ENCODE peak calls at places on chromosomes 12 and 14, in four cellular contexts. H, R, D and B are unnamed samples.
A peak's percentile ranks its signal among the peaks of the same experiment; 100 is the strongest.

GRCh38 chr14:38808734-38809455 is 294.1 kb downstream of the SEC23A start:
- DNase-seq in R (no peak), D (peak; percentile 60), H (no peak), B (peak; percentile 33)

GRCh38 chr12:57175428-57176138 is 28.2 kb upstream of the LRP1-AS start:
- DNase-seq in R (peak; percentile 92), H (peak; percentile 88), D (peak; percentile 98), B (peak; percentile 95)

GRCh38 chr12:4145990-4146859 is 127.3 kb upstream of the CCND2 start:
- DNase-seq in R (no peak), D (no peak), H (no peak), B (no peak)

GRCh38 chr12:50952510-50952909 is at the start of gene HIGD1C:
- DNase-seq in H (no peak), D (no peak), R (no peak), B (no peak)

GRCh38 chr12:69334138-69334537 is 14.0 kb upstream of the LYZ start:
- DNase-seq in H (no peak), D (no peak), R (no peak), B (no peak)

GRCh38 chr14:24852312-24853060 is 197.5 kb downstream of the STXBP6 start:
- DNase-seq in H (no peak), D (no peak), R (no peak), B (no peak)

GRCh38 chr14:98954347-98955000 is 317.5 kb downstream of the BCL11B start:
- DNase-seq in D (peak; percentile 24), H (no peak), R (no peak), B (no peak)

GRCh38 chr14:95614335-95614734 is 71.9 kb upstream of the TCL1B start:
- DNase-seq in H (no peak), D (no peak), R (no peak), B (no peak)

GRCh38 chr14:80901260-80901659 is 40.3 kb downstream of the CEP128 start:
- DNase-seq in H (no peak), R (no peak), D (no peak), B (no peak)

GRCh38 chr14:58752782-58753181 is 115.0 kb downstream of the DACT1 start:
- DNase-seq in H (no peak), R (no peak), D (no peak), B (no peak)

GRCh38 chr12:29743072-29743471 is 40.7 kb downstream of the TMTC1 start:
- DNase-seq in H (no peak), D (no peak), R (no peak), B (no peak)

GRCh38 chr12:10012630-10013330 is 2.4 kb downstream of the CLEC12B start:
- DNase-seq in H (no peak), R (no peak), D (no peak), B (no peak)

GRCh38 chr14:94536836-94537235 is 24.4 kb upstream of the SERPINA4 start:
- DNase-seq in D (no peak), H (no peak), R (no peak), B (no peak)

GRCh38 chr14:52002542-52002941 is 13.2 kb downstream of the RTRAF start:
- DNase-seq in H (no peak), D (no peak), R (no peak), B (no peak)

GRCh38 chr12:85322715-85323114 is 42.7 kb downstream of the ALX1 start:
- DNase-seq in D (no peak), R (no peak), H (no peak), B (no peak)

GRCh38 chr14:71441142-71441541 is 491.1 kb upstream of the RGS6 start:
- DNase-seq in H (no peak), D (no peak), R (no peak), B (no peak)

GRCh38 chr12:29867823-29868222 is 84.1 kb upstream of the TMTC1 start:
- DNase-seq in H (no peak), D (no peak), R (no peak), B (no peak)

GRCh38 chr14:78725086-78725485 is 554.9 kb downstream of the NRXN3 start:
- DNase-seq in R (peak; percentile 4), D (no peak), H (no peak), B (no peak)

GRCh38 chr14:68349900-68350323 is 443.0 kb downstream of the ZFP36L1 start:
- DNase-seq in R (no peak), D (no peak), H (no peak), B (no peak)

GRCh38 chr12:98397323-98398105 is 117.9 kb upstream of the TMPO start:
- DNase-seq in H (peak; percentile 82), R (peak; percentile 73), D (peak; percentile 91), B (peak; percentile 88)

GRCh38 chr14:30234966-30235365 is 307.3 kb upstream of the PRKD1 start:
- DNase-seq in H (no peak), R (no peak), D (no peak), B (no peak)

GRCh38 chr14:92719421-92719820 is 29.0 kb downstream of the LGMN start:
- DNase-seq in R (no peak), H (no peak), D (no peak), B (no peak)

GRCh38 chr14:51828017-51828797 is 32.2 kb upstream of the GNG2 start:
- DNase-seq in R (no peak), D (no peak), H (no peak), B (no peak)

GRCh38 chr12:80504389-80505153 is 60.5 kb downstream of the PTPRQ start:
- DNase-seq in H (no peak), R (no peak), D (no peak), B (no peak)

GRCh38 chr12:66688836-66689439 is 10.1 kb upstream of the GRIP1 start:
- DNase-seq in D (peak; percentile 70), H (no peak), R (peak; percentile 4), B (peak; percentile 82)

GRCh38 chr12:9761407-9761736 is 671 bp upstream of the CD69 start:
- DNase-seq in R (no peak), D (no peak), H (no peak), B (no peak)

GRCh38 chr12:96132819-96133218 is 61.4 kb upstream of the ELK3 start:
- DNase-seq in R (no peak), D (no peak), H (no peak), B (no peak)

GRCh38 chr12:85632390-85632789 is 203.8 kb downstream of the RASSF9 start:
- DNase-seq in D (no peak), H (no peak), R (no peak), B (no peak)

GRCh38 chr12:65656904-65657351 is 167.4 kb upstream of the HMGA2 start:
- DNase-seq in R (no peak), H (no peak), D (no peak), B (no peak)

GRCh38 chr14:22412936-22413411 is 176.1 kb downstream of the DAD1 start:
- DNase-seq in D (no peak), H (no peak), R (no peak), B (no peak)

GRCh38 chr14:104741803-104742251 is 11.1 kb upstream of the SIVA1 start:
- DNase-seq in H (no peak), R (no peak), D (no peak), B (no peak)

GRCh38 chr12:91370086-91370868 is 187.7 kb upstream of the DCN start:
- DNase-seq in H (no peak), D (no peak), R (no peak), B (no peak)

GRCh38 chr12:47832263-47832933 is 12.7 kb upstream of the HDAC7 start:
- DNase-seq in R (no peak), D (no peak), H (no peak), B (no peak)
- TF ChIP-seq TEAD4 in R (no peak), D (no peak), H (no peak), B (no peak)

DNA sequence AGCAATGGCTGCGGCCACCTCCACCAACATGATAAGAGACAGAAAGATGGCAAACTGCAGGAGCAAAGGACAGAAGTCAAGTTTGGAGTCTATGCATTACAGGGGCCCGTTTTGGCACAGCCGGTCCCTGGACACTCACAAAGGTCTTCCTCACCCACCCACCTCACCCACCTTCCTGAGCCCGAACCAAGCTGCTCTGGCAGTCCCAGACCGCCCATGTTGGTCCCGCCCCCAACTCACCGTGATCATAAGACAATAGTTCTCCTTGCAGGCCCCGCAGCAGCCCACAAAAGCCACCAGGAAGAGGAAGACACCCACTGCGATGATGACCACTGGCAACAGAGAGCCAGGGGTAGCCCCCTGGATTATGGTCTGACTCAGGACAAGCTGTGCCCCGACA is 1.9 kb downstream of the CD63 start:
- DNase-seq in R (no peak), H (no peak), D (no peak), B (no peak)
- TF ChIP-seq MAX in R (no peak), H (no peak), D (no peak), B (no peak)

DNA sequence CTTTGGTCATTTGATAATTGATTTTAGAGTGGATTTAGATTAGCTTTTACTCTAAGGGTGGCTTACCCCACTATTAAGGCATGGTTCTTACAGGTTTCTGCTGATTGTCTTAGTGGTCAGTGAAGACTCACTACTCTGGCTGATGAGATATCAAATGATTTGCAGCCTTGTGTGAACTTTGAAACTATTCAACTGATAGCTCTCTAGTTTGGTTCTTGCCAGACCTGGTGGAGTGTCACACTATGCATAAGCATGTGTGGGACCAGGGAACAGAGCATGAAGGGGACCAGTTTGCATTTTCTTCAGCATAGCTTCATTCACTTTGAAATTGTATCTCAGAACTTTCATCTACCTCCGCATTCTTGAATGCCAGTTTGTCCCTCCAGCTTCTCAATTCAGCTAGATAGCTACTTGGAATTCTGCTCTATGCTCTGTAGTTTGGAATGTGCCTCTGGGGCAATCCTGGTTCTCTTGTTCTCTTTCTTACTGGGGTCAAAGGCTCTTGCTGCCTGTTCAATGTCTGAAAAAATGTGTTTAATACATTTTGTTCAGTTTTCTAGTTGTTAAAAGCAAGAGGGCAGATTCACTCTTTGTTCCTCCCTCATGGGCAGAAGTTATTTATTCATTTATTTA is 12.8 kb downstream of the SCYL2 start:
- DNase-seq in D (no peak), R (no peak), H (peak; percentile 7), B (no peak)
- TF ChIP-seq USF2 in D (no peak), R (no peak), H (no peak), B (no peak)

GRCh38 chr12:77294016-77294415 is 228.6 kb upstream of the E2F7 start:
- DNase-seq in H (no peak), D (no peak), R (no peak), B (no peak)

GRCh38 chr12:77299910-77300772 is 234.8 kb upstream of the E2F7 start:
- DNase-seq in H (no peak), D (no peak), R (no peak), B (no peak)

GRCh38 chr12:77300815-77301214 is 235.4 kb upstream of the E2F7 start:
- DNase-seq in H (no peak), D (no peak), R (no peak), B (no peak)

DNA sequence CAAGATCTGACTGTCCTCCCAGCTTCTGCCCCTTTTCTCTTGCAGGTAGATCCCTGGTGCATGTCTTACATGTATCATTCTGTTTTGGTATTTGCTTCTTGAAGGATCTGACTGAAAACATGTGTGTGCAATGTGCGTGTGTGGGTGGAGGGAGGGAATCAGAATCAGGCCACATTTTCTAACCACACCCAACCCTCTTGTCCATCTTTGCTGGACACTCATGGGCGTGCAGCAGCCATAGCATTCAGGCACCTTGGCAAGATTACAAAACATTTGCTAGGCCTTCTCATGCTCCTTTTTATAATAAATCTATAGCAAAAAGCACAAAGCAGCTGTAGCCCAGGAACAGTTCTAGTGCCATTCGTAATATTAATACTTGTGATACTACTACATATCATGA is 233.6 kb upstream of the E2F7 start:
- DNase-seq in H (no peak), D (no peak), R (no peak), B (no peak)
- TF ChIP-seq TEAD4 in H (no peak), D (no peak), R (no peak), B (no peak)